ENCODE peak calls at places on chromosomes 4 and X, in five cellular contexts. One of them, this sample, is unnamed.

GRCh38 chrX:153870288-153870690 is 15.7 kb downstream of the L1CAM start:
- DNase-seq in CD4-positive, CD25-positive, alpha-beta regulatory T cell: no peak
- DNase-seq in body of pancreas: no peak
- DNase-seq in lower leg skin: no peak
- DNase-seq in testis: no peak
- DNase-seq in this sample: no peak

GRCh38 chrX:8868906-8869305 is 67.7 kb upstream of the FAM9A start:
- DNase-seq in CD4-positive, CD25-positive, alpha-beta regulatory T cell: no peak
- DNase-seq in body of pancreas: no peak
- DNase-seq in testis: no peak
- DNase-seq in lower leg skin: no peak
- DNase-seq in this sample: no peak

GRCh38 chrX:53281321-53281822 is at the start of gene IQSEC2:
- DNase-seq in CD4-positive, CD25-positive, alpha-beta regulatory T cell: no peak
- DNase-seq in body of pancreas: peak; percentile 80
- DNase-seq in testis: peak; percentile 85
- DNase-seq in lower leg skin: peak; percentile 74
- DNase-seq in this sample: peak; percentile 34

GRCh38 chr4:159443975-159444374 is 341.1 kb downstream of the RAPGEF2 start:
- DNase-seq in body of pancreas: no peak
- DNase-seq in testis: no peak
- DNase-seq in lower leg skin: no peak
- DNase-seq in CD4-positive, CD25-positive, alpha-beta regulatory T cell: no peak
- DNase-seq in this sample: no peak

GRCh38 chr4:78561677-78562076 is 10.1 kb downstream of the ANXA3 start:
- DNase-seq in lower leg skin: no peak
- DNase-seq in body of pancreas: no peak
- DNase-seq in testis: no peak
- DNase-seq in CD4-positive, CD25-positive, alpha-beta regulatory T cell: no peak
- DNase-seq in this sample: no peak

GRCh38 chrX:115023139-115023538 is 5.7 kb upstream of the IL13RA2 start:
- DNase-seq in body of pancreas: no peak
- DNase-seq in testis: no peak
- DNase-seq in lower leg skin: no peak
- DNase-seq in CD4-positive, CD25-positive, alpha-beta regulatory T cell: no peak
- DNase-seq in this sample: no peak

GRCh38 chr4:138445098-138445497 is 202.9 kb upstream of the SLC7A11 start:
- DNase-seq in testis: no peak
- DNase-seq in CD4-positive, CD25-positive, alpha-beta regulatory T cell: no peak
- DNase-seq in body of pancreas: no peak
- DNase-seq in lower leg skin: no peak
- DNase-seq in this sample: no peak

GRCh38 chr4:86130160-86130933 is 229.5 kb downstream of the MAPK10 start:
- DNase-seq in lower leg skin: no peak
- DNase-seq in CD4-positive, CD25-positive, alpha-beta regulatory T cell: no peak
- DNase-seq in testis: no peak
- DNase-seq in body of pancreas: no peak
- DNase-seq in this sample: no peak

GRCh38 chr4:108453366-108453765 is 167.0 kb upstream of the RPL34 start:
- DNase-seq in body of pancreas: no peak
- DNase-seq in CD4-positive, CD25-positive, alpha-beta regulatory T cell: no peak
- DNase-seq in testis: no peak
- DNase-seq in lower leg skin: no peak
- DNase-seq in this sample: no peak

GRCh38 chrX:13482764-13483552 is 86.4 kb upstream of the EGFL6 start:
- DNase-seq in body of pancreas: no peak
- DNase-seq in lower leg skin: no peak
- DNase-seq in testis: no peak
- DNase-seq in CD4-positive, CD25-positive, alpha-beta regulatory T cell: no peak
- DNase-seq in this sample: no peak

GRCh38 chrX:1451676-1452496 is 823 bp downstream of the ASMTL start:
- DNase-seq in body of pancreas: peak; percentile 32
- DNase-seq in CD4-positive, CD25-positive, alpha-beta regulatory T cell: no peak
- DNase-seq in lower leg skin: peak; percentile 40
- DNase-seq in testis: peak; percentile 11
- DNase-seq in this sample: peak; percentile 17

GRCh38 chrX:38004046-38004445 is 2.3 kb upstream of the SYTL5 start:
- DNase-seq in testis: no peak
- DNase-seq in lower leg skin: no peak
- DNase-seq in CD4-positive, CD25-positive, alpha-beta regulatory T cell: no peak
- DNase-seq in body of pancreas: no peak
- DNase-seq in this sample: no peak

GRCh38 chrX:141175786-141176185 is 1.1 kb downstream of the LDOC1 start:
- DNase-seq in CD4-positive, CD25-positive, alpha-beta regulatory T cell: no peak
- DNase-seq in testis: no peak
- DNase-seq in lower leg skin: no peak
- DNase-seq in body of pancreas: no peak
- DNase-seq in this sample: no peak

GRCh38 chrX:45515262-45516215 is 314.9 kb upstream of the DIPK2B start:
- DNase-seq in testis: peak; percentile 32
- DNase-seq in CD4-positive, CD25-positive, alpha-beta regulatory T cell: no peak
- DNase-seq in lower leg skin: peak; percentile 69
- DNase-seq in body of pancreas: peak; percentile 45
- DNase-seq in this sample: peak; percentile 23

DNA sequence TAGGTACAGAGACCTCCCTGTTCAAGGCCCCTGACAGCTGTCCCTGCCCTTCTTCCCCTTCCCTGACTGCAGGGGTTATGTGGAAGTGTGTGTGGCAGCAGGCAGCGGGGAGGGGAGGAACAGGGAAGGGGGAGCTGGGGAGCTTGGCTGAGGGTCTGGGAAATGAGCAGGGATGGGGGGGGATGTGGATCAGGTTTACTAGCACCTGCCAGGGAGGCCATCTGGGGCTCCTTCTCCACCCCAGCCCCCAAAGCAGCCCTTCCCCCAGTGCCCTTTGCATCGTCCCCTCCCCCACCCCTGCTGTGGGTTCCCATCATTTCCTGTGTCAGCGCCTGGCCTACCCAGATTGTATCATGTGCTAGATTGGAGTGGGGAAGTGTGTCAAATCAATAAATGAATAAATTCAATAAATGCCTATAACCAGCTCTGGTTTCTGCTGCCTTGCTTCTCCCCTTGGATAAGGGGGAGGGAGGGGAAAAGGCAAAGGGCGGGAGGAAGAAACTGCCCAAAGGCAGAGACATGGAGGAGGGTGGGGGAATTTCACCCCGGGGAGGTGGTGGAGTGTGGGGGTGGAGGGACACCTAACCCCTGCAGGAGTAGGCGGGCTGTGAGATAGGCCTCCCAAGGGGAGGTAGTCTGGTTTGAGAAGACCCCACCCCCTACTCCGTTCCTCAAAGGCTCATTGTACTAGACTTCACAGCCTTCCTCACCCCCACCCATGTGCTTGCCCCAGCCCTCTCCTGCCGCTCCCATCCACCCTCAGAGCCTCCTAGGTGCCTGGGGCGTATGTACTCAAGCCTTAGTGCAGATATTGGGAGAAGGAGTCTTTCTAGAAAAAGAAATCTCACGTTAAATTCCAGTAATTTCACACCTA is 3.2 kb downstream of the CXorf65 start:
- DNase-seq in lower leg skin: no peak
- DNase-seq in CD4-positive, CD25-positive, alpha-beta regulatory T cell: peak; percentile 39
- DNase-seq in body of pancreas: no peak
- DNase-seq in testis: no peak
- DNase-seq in this sample: peak; percentile 75
- H3K4me3 ChIP-seq in lower leg skin: no peak overlapping the region
- H3K4me3 ChIP-seq in CD4-positive, CD25-positive, alpha-beta regulatory T cell: peak overlapping the region; percentile 61
- H3K4me3 ChIP-seq in body of pancreas: no peak overlapping the region
- H3K4me3 ChIP-seq in testis: no peak overlapping the region
- H3K4me3 ChIP-seq in this sample: no peak overlapping the region

GRCh38 chr4:187128971-187129370 is 405.3 kb upstream of the FAT1 start:
- DNase-seq in CD4-positive, CD25-positive, alpha-beta regulatory T cell: no peak
- DNase-seq in testis: no peak
- DNase-seq in body of pancreas: no peak
- DNase-seq in lower leg skin: no peak
- DNase-seq in this sample: no peak

GRCh38 chr4:187124311-187124710 is 400.7 kb upstream of the FAT1 start:
- DNase-seq in testis: no peak
- DNase-seq in CD4-positive, CD25-positive, alpha-beta regulatory T cell: no peak
- DNase-seq in lower leg skin: no peak
- DNase-seq in body of pancreas: no peak
- DNase-seq in this sample: no peak

GRCh38 chr4:187127456-187127855 is 403.8 kb upstream of the FAT1 start:
- DNase-seq in testis: no peak
- DNase-seq in lower leg skin: no peak
- DNase-seq in body of pancreas: no peak
- DNase-seq in CD4-positive, CD25-positive, alpha-beta regulatory T cell: no peak
- DNase-seq in this sample: no peak

GRCh38 chr4:187125062-187125461 is 401.4 kb upstream of the FAT1 start:
- DNase-seq in lower leg skin: no peak
- DNase-seq in testis: no peak
- DNase-seq in CD4-positive, CD25-positive, alpha-beta regulatory T cell: no peak
- DNase-seq in body of pancreas: no peak
- DNase-seq in this sample: no peak

GRCh38 chr4:187128226-187128625 is 404.6 kb upstream of the FAT1 start:
- DNase-seq in CD4-positive, CD25-positive, alpha-beta regulatory T cell: no peak
- DNase-seq in lower leg skin: no peak
- DNase-seq in body of pancreas: no peak
- DNase-seq in testis: no peak
- DNase-seq in this sample: no peak
- H3K4me3 ChIP-seq in CD4-positive, CD25-positive, alpha-beta regulatory T cell: no peak overlapping the region
- H3K4me3 ChIP-seq in lower leg skin: no peak overlapping the region
- H3K4me3 ChIP-seq in body of pancreas: no peak overlapping the region
- H3K4me3 ChIP-seq in testis: no peak overlapping the region
- H3K4me3 ChIP-seq in this sample: no peak overlapping the region

GRCh38 chr4:186342582-186342981 is 76.6 kb downstream of the F11 start:
- DNase-seq in testis: no peak
- DNase-seq in body of pancreas: no peak
- DNase-seq in lower leg skin: no peak
- DNase-seq in CD4-positive, CD25-positive, alpha-beta regulatory T cell: no peak
- DNase-seq in this sample: no peak
- H3K4me3 ChIP-seq in testis: no peak overlapping the region
- H3K4me3 ChIP-seq in body of pancreas: no peak overlapping the region
- H3K4me3 ChIP-seq in lower leg skin: no peak overlapping the region
- H3K4me3 ChIP-seq in CD4-positive, CD25-positive, alpha-beta regulatory T cell: no peak overlapping the region
- H3K4me3 ChIP-seq in this sample: no peak overlapping the region

DNA sequence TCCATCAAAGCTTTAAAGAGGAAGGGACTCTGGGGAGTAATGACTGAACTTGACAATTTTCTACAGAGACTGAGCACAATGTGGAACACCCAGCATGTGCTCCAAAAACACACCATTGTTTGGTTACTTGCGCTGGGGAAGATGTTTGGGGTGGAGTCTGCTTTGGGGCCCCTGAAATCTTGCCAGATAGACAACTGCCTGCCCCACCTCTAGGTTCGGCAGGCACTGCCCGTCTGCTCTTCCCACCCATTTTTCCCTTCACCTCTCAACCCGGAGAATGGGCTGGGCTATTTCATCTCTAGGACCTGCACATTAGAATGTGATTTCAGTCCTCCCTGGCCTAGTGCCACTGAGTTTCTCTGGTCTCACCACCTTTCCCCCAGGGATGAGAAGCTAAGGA is 41.9 kb downstream of the TSC22D3 start:
- DNase-seq in body of pancreas: no peak
- DNase-seq in testis: no peak
- DNase-seq in CD4-positive, CD25-positive, alpha-beta regulatory T cell: no peak
- DNase-seq in lower leg skin: no peak
- DNase-seq in this sample: no peak
- H3K4me3 ChIP-seq in body of pancreas: no peak overlapping the region
- H3K4me3 ChIP-seq in testis: no peak overlapping the region
- H3K4me3 ChIP-seq in CD4-positive, CD25-positive, alpha-beta regulatory T cell: no peak overlapping the region
- H3K4me3 ChIP-seq in lower leg skin: no peak overlapping the region
- H3K4me3 ChIP-seq in this sample: no peak overlapping the region

DNA sequence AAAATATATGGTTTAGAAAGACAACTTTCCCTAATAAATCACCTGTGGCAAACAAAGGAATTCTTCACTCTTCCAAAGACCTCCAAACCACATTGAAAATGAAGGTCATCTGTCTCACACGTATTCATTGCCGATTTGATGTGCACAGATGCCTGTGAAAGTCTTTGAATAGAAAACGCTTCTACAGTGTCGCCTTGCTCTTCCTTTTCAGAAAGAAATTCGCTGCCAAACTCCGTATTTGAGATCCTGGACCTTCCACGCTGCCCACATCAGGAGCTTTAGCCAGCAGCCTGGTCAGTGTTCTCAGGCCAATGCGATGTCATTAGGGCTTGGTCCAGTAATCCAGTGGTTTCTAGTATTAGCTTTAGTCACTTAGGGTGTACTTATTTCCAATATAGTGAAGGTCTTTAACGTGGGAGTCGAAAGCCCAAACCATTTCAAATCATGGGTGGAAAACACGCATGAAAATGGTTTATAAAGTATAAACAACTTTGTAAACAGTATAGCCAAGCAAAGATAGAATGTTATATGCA is 22.1 kb downstream of the SPINK2 start:
- DNase-seq in CD4-positive, CD25-positive, alpha-beta regulatory T cell: no peak
- DNase-seq in body of pancreas: no peak
- DNase-seq in testis: peak; percentile 20
- DNase-seq in lower leg skin: no peak
- DNase-seq in this sample: no peak
- H3K4me3 ChIP-seq in CD4-positive, CD25-positive, alpha-beta regulatory T cell: peak overlapping the region; percentile 99
- H3K4me3 ChIP-seq in body of pancreas: no peak overlapping the region
- H3K4me3 ChIP-seq in testis: peak overlapping the region; percentile 62
- H3K4me3 ChIP-seq in lower leg skin: peak overlapping the region; percentile 51
- H3K4me3 ChIP-seq in this sample: peak overlapping the region; percentile 67

GRCh38 chr4:76952071-76952470 is 2.5 kb downstream of the SEPTIN11 start:
- DNase-seq in CD4-positive, CD25-positive, alpha-beta regulatory T cell: no peak
- DNase-seq in lower leg skin: no peak
- DNase-seq in body of pancreas: no peak
- DNase-seq in testis: no peak
- DNase-seq in this sample: no peak
- H3K4me3 ChIP-seq in CD4-positive, CD25-positive, alpha-beta regulatory T cell: no peak overlapping the region
- H3K4me3 ChIP-seq in lower leg skin: no peak overlapping the region
- H3K4me3 ChIP-seq in body of pancreas: no peak overlapping the region
- H3K4me3 ChIP-seq in testis: no peak overlapping the region
- H3K4me3 ChIP-seq in this sample: no peak overlapping the region

GRCh38 chrX:48468693-48469691 is 1.1 kb downstream of the SLC38A5 start:
- DNase-seq in lower leg skin: no peak
- DNase-seq in body of pancreas: no peak
- DNase-seq in testis: no peak
- DNase-seq in CD4-positive, CD25-positive, alpha-beta regulatory T cell: peak; percentile 9
- DNase-seq in this sample: peak; percentile 75

GRCh38 chrX:48471504-48471903 is 1.4 kb upstream of the SLC38A5 start:
- DNase-seq in body of pancreas: no peak
- DNase-seq in testis: no peak
- DNase-seq in lower leg skin: no peak
- DNase-seq in CD4-positive, CD25-positive, alpha-beta regulatory T cell: no peak
- DNase-seq in this sample: no peak

GRCh38 chrX:48470833-48471118 is 716 bp upstream of the SLC38A5 start:
- DNase-seq in testis: no peak
- DNase-seq in lower leg skin: no peak
- DNase-seq in CD4-positive, CD25-positive, alpha-beta regulatory T cell: no peak
- DNase-seq in body of pancreas: no peak
- DNase-seq in this sample: no peak

GRCh38 chrX:48472225-48472624 is 2.2 kb upstream of the SLC38A5 start:
- DNase-seq in CD4-positive, CD25-positive, alpha-beta regulatory T cell: no peak
- DNase-seq in lower leg skin: no peak
- DNase-seq in body of pancreas: peak; percentile 45
- DNase-seq in testis: no peak
- DNase-seq in this sample: peak; percentile 81

GRCh38 chrX:48470110-48470832 is at the start of gene SLC38A5:
- DNase-seq in testis: no peak
- DNase-seq in CD4-positive, CD25-positive, alpha-beta regulatory T cell: no peak
- DNase-seq in lower leg skin: no peak
- DNase-seq in body of pancreas: no peak
- DNase-seq in this sample: no peak
- H3K4me3 ChIP-seq in testis: no peak within 1 kb of the TSS
- H3K4me3 ChIP-seq in CD4-positive, CD25-positive, alpha-beta regulatory T cell: peak within 1 kb of the TSS; percentile 85
- H3K4me3 ChIP-seq in lower leg skin: no peak within 1 kb of the TSS
- H3K4me3 ChIP-seq in body of pancreas: no peak within 1 kb of the TSS
- H3K4me3 ChIP-seq in this sample: peak within 1 kb of the TSS; percentile 50

This sample was measured in WERI-Rb-1.